ENCODE peak calls at places on chromosomes 1 and 21, in six cellular contexts. H is naive thymus-derived CD4-positive, alpha-beta T cell; F is pancreas; T is hepatocyte; R is right cardiac atrium; Y is neuronal stem cell. M is an unnamed sample.

GRCh38 chr1:34057347-34057746 is 107.7 kb downstream of the CSMD2 start:
- DNase-seq in T (peak; percentile 13), H (no peak), R (no peak), F (no peak), Y (peak; percentile 9), M (no peak)

GRCh38 chr1:43565600-43566360 is 35.1 kb downstream of the PTPRF start:
- DNase-seq in H (peak; percentile 21), R (peak; percentile 80), Y (peak; percentile 68), T (peak; percentile 87), F (peak; percentile 59), M (peak; percentile 67)

GRCh38 chr1:32899586-32900296 is 1.4 kb downstream of the TMEM54 start:
- DNase-seq in H (no peak), Y (no peak), T (no peak), F (no peak), R (no peak), M (no peak)

GRCh38 chr1:56409112-56409691 is 170.2 kb downstream of the PLPP3 start:
- DNase-seq in F (peak; percentile 70), Y (no peak), H (no peak), R (no peak), T (no peak), M (peak; percentile 71)

GRCh38 chr21:42221581-42222345 is 2.8 kb downstream of the ABCG1 start:
- DNase-seq in R (no peak), F (no peak), H (no peak), Y (no peak), T (no peak), M (no peak)

GRCh38 chr1:41919764-41920397 is 1.2 kb upstream of the HIVEP3 start:
- DNase-seq in F (no peak), T (peak; percentile 37), R (peak; percentile 66), Y (no peak), H (peak; percentile 79), M (peak; percentile 53)

GRCh38 chr21:44420416-44421205 is 34.7 kb upstream of the LRRC3 start:
- DNase-seq in T (no peak), H (no peak), R (no peak), Y (no peak), F (no peak), M (no peak)

GRCh38 chr1:221783936-221784335 is 42.0 kb upstream of the DUSP10 start:
- DNase-seq in F (no peak), R (no peak), Y (no peak), H (peak; percentile 32), T (no peak), M (no peak)

GRCh38 chr1:228502522-228502921 is 15.3 kb downstream of the RNF187 start:
- DNase-seq in Y (no peak), H (no peak), R (no peak), F (no peak), T (no peak), M (no peak)

GRCh38 chr1:83998599-83999315 is at the start of gene TTLL7:
- DNase-seq in H (peak; percentile 23), T (peak; percentile 79), R (peak; percentile 83), Y (peak; percentile 85), F (peak; percentile 83), M (peak; percentile 82)

GRCh38 chr1:224163311-224163710 is 19.7 kb upstream of the DEGS1 start:
- DNase-seq in H (no peak), T (no peak), R (no peak), Y (no peak), F (no peak), M (no peak)

GRCh38 chr1:145995964-145996432 is 381 bp downstream of the TXNIP start:
- DNase-seq in F (peak; percentile 53), T (no peak), H (no peak), R (peak; percentile 22), Y (no peak), M (no peak)

GRCh38 chr1:85465099-85465790 is at the start of gene DDAH1:
- DNase-seq in R (peak; percentile 57), T (peak; percentile 87), H (no peak), F (peak; percentile 76), Y (no peak), M (peak; percentile 76)

GRCh38 chr1:58824753-58825389 is 41.0 kb upstream of the JUN start:
- DNase-seq in T (no peak), R (peak; percentile 51), Y (no peak), F (peak; percentile 24), H (no peak), M (peak; percentile 74)

GRCh38 chr1:198934901-198935301 is 296.1 kb downstream of the PTPRC start:
- DNase-seq in T (no peak), R (no peak), H (peak; percentile 72), F (no peak), Y (no peak), M (no peak)

GRCh38 chr1:102002057-102002456 is 5.3 kb upstream of the OLFM3 start:
- DNase-seq in Y (no peak), R (no peak), H (no peak), F (no peak), T (no peak), M (no peak)

GRCh38 chr1:8015809-8016165 is 10.3 kb downstream of the ERRFI1 start:
- DNase-seq in R (peak; percentile 40), T (no peak), H (no peak), F (no peak), Y (no peak), M (no peak)

GRCh38 chr1:94236630-94237290 is 624 bp downstream of the ARHGAP29 start:
- DNase-seq in Y (no peak), F (no peak), T (peak; percentile 64), R (peak; percentile 50), H (no peak), M (no peak)

GRCh38 chr1:160177667-160178066 is 12.7 kb upstream of the CASQ1 start:
- DNase-seq in F (no peak), H (no peak), T (no peak), R (no peak), Y (no peak), M (no peak)

GRCh38 chr1:9417695-9418094 is 121.6 kb upstream of the SLC25A33 start:
- DNase-seq in F (no peak), R (no peak), T (no peak), H (no peak), Y (no peak), M (no peak)

GRCh38 chr21:21715286-21715969 is 717.2 kb downstream of the NCAM2 start:
- DNase-seq in R (no peak), Y (no peak), T (no peak), F (no peak), H (no peak), M (no peak)

GRCh38 chr1:77832889-77833288 is 53.4 kb downstream of the MIGA1 start:
- DNase-seq in H (no peak), T (peak; percentile 26), Y (no peak), R (no peak), F (no peak), M (no peak)

GRCh38 chr1:77831566-77831965 is 52.1 kb downstream of the MIGA1 start:
- DNase-seq in H (no peak), R (no peak), Y (no peak), F (no peak), T (no peak), M (no peak)

GRCh38 chr1:77830946-77831345 is 51.5 kb downstream of the MIGA1 start:
- DNase-seq in Y (no peak), F (no peak), R (no peak), T (no peak), H (no peak), M (no peak)

GRCh38 chr1:77833521-77834100 is 54.2 kb downstream of the MIGA1 start:
- DNase-seq in F (no peak), T (no peak), Y (no peak), H (no peak), R (no peak), M (no peak)

DNA sequence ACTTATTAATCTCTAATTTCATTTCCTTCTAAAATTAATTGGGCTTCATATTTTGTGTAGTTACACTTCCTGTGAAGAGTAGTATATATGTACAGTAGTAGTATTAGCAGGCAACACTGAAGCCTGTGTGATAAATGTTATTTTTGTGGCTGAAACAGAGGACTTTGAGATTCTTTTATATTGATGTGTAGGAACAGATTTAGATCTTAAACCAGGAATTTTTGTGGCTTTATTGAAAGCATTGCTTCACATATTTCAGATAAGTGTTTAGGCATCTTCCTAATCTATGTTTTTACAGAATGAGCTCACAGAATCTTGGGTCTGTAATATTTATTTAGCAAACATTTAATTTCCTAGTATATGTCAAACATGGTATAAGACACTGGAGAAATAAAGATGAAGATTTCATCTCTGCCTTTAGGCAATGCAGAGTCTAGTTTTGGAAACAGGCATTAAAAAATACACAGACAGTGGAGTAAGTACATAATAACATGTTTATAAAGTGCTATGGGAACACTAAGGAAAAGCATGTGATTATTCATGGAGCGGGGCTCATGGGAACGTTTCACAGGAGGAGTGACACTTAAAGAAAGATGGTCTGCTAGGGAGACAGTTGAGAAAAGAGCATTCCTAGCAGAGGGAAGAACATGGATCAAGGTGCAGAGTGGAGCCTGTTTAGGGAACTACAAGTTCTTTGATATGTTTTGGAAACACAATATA is 52.7 kb downstream of the MIGA1 start:
- DNase-seq in R (no peak), F (no peak), T (peak; percentile 13), H (no peak), Y (no peak), M (no peak)
- H3K4me1 ChIP-seq in R (peaks cover 8% of the 10 kb centered on the region), F (peaks cover 30% of the 10 kb centered on the region), T (peaks cover 18% of the 10 kb centered on the region), H (no peaks in the 10 kb centered on the region), Y (peaks cover 5% of the 10 kb centered on the region), M (peaks cover 48% of the 10 kb centered on the region)

DNA sequence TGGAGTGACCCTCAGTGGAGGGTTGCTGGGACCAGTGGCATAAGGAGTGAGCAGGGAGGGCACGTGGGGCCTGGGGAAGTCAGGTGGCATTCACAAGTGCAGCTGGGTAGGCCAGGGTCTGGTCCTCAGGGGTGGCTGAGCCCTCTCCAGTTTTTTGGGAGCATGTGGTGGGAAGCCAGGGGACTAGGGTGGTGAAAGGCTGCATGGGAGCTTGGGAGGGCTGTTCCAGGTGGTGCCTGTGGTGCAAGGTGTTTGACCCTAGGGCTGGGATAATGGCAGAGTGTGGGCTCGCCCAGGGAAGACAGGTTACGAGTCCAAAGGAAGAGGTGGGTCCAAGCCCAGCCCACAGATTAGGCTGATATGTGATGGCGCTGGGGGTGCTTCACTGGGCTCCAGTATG is 30.5 kb downstream of the MAN1C1 start:
- DNase-seq in H (no peak), F (no peak), Y (no peak), R (no peak), T (no peak), M (no peak)
- H3K27ac ChIP-seq in H (no peak overlapping the region), F (no peak overlapping the region), Y (no peak overlapping the region), R (no peak overlapping the region), T (no peak overlapping the region), M (no peak overlapping the region)

DNA sequence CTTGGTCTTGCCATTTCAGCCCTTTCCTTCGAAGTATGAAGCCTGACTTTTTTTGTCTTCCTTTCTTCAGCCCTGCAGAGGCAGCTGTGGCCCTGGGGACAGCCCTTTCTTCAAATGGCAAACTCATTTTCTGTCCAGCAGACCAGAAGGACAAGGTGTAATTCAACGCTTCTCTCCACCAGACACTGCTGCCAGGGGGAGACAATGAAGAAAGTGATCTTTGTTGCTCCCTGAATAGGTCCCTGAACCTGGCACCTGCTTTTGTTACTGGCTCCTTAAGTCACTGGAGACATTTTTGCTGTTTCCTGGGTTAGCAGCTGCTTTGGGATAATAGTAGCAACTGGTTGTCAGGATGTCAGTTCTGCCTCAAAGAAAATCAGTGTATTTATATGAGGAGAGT is 50.8 kb upstream of the MACF1 start:
- DNase-seq in H (no peak), T (no peak), F (no peak), R (no peak), Y (no peak), M (no peak)
- H3K4me1 ChIP-seq in H (no peaks in the 10 kb centered on the region), T (peaks cover 22% of the 10 kb centered on the region), F (peaks cover 53% of the 10 kb centered on the region), R (peaks cover 33% of the 10 kb centered on the region), Y (peaks cover 44% of the 10 kb centered on the region), M (peaks cover 96% of the 10 kb centered on the region)

DNA sequence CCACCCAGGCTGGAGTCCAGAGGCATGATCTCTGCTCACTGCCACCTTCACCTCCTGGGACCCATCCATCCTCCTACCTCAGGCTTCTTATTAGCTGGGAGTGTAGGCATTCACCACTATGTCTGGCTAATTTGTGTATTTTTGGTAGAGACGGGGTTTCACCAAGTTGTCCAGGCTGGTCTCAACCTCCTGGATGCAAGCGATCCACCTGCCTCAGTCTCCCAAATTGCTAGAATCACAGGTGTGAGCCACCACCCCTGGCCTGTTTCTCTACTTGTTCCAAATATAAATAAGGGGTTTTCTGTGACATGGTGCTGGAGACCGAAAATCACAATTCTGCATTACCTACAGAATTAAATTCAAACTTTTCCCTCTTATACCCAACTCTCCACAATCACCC is 36.6 kb upstream of the HSD3B1 start:
- DNase-seq in H (no peak), F (no peak), T (no peak), Y (no peak), R (no peak), M (no peak)
- H3K27ac ChIP-seq in H (no peak overlapping the region), F (no peak overlapping the region), T (no peak overlapping the region), Y (no peak overlapping the region), R (no peak overlapping the region), M (no peak overlapping the region)

M was measured in lower lobe of right lung.